ENCODE peak calls at places on chromosomes 12 and 14, in eight cellular contexts. One of them, this sample, is unnamed.
A peak's percentile ranks its signal among the peaks of the same experiment; 100 is the strongest.

GRCh38 chr12:102484017-102484731 is 3.8 kb upstream of the IGF1 start:
- DNase-seq in stomach: peak; percentile 52
- DNase-seq in A549: peak; percentile 55
- DNase-seq in sigmoid colon: peak; percentile 76
- DNase-seq in GM23248: peak; percentile 81
- DNase-seq in heart right ventricle: peak; percentile 44
- DNase-seq in effector memory CD4-positive, alpha-beta T cell: no peak
- DNase-seq in transverse colon: peak; percentile 54
- DNase-seq in this sample: peak; percentile 31

GRCh38 chr14:78701246-78701645 is 531.1 kb downstream of the NRXN3 start:
- DNase-seq in heart right ventricle: no peak
- DNase-seq in effector memory CD4-positive, alpha-beta T cell: no peak
- DNase-seq in sigmoid colon: no peak
- DNase-seq in stomach: no peak
- DNase-seq in transverse colon: no peak
- DNase-seq in A549: no peak
- DNase-seq in GM23248: peak; percentile 66
- DNase-seq in this sample: no peak

GRCh38 chr14:64755661-64756265 is 51.5 kb downstream of the PLEKHG3 start:
- DNase-seq in effector memory CD4-positive, alpha-beta T cell: peak; percentile 86
- DNase-seq in stomach: no peak
- DNase-seq in A549: no peak
- DNase-seq in transverse colon: peak; percentile 81
- DNase-seq in sigmoid colon: no peak
- DNase-seq in heart right ventricle: no peak
- DNase-seq in GM23248: peak; percentile 51
- DNase-seq in this sample: peak; percentile 63

GRCh38 chr12:123900898-123901376 is 71.7 kb downstream of the CCDC92 start:
- DNase-seq in stomach: no peak
- DNase-seq in sigmoid colon: no peak
- DNase-seq in transverse colon: no peak
- DNase-seq in effector memory CD4-positive, alpha-beta T cell: no peak
- DNase-seq in GM23248: no peak
- DNase-seq in A549: no peak
- DNase-seq in heart right ventricle: no peak
- DNase-seq in this sample: no peak

GRCh38 chr12:26126340-26127284 is 1.8 kb upstream of the BHLHE41 start:
- DNase-seq in heart right ventricle: peak; percentile 87
- DNase-seq in transverse colon: peak; percentile 87
- DNase-seq in sigmoid colon: peak; percentile 96
- DNase-seq in A549: peak; percentile 78
- DNase-seq in effector memory CD4-positive, alpha-beta T cell: no peak
- DNase-seq in GM23248: peak; percentile 94
- DNase-seq in stomach: peak; percentile 86
- DNase-seq in this sample: no peak

GRCh38 chr12:102423447-102423846 is 56.9 kb downstream of the IGF1 start:
- DNase-seq in sigmoid colon: no peak
- DNase-seq in heart right ventricle: no peak
- DNase-seq in effector memory CD4-positive, alpha-beta T cell: no peak
- DNase-seq in transverse colon: no peak
- DNase-seq in stomach: no peak
- DNase-seq in GM23248: peak; percentile 41
- DNase-seq in A549: no peak
- DNase-seq in this sample: no peak

GRCh38 chr12:7868391-7868790 is 4.3 kb downstream of the SLC2A14 start:
- DNase-seq in sigmoid colon: no peak
- DNase-seq in GM23248: peak; percentile 65
- DNase-seq in transverse colon: no peak
- DNase-seq in stomach: no peak
- DNase-seq in heart right ventricle: no peak
- DNase-seq in A549: no peak
- DNase-seq in effector memory CD4-positive, alpha-beta T cell: no peak
- DNase-seq in this sample: no peak

GRCh38 chr12:130818381-130819247 is 20.4 kb downstream of the STX2 start:
- DNase-seq in transverse colon: peak; percentile 78
- DNase-seq in effector memory CD4-positive, alpha-beta T cell: peak; percentile 50
- DNase-seq in GM23248: peak; percentile 62
- DNase-seq in A549: peak; percentile 91
- DNase-seq in stomach: peak; percentile 80
- DNase-seq in heart right ventricle: peak; percentile 46
- DNase-seq in sigmoid colon: peak; percentile 79
- DNase-seq in this sample: peak; percentile 77

GRCh38 chr12:117526756-117527479 is 165.5 kb upstream of the NOS1 start:
- DNase-seq in transverse colon: no peak
- DNase-seq in sigmoid colon: no peak
- DNase-seq in stomach: no peak
- DNase-seq in A549: no peak
- DNase-seq in GM23248: no peak
- DNase-seq in heart right ventricle: no peak
- DNase-seq in effector memory CD4-positive, alpha-beta T cell: no peak
- DNase-seq in this sample: no peak

GRCh38 chr12:1915082-1915968 is 3.1 kb downstream of the CACNA2D4 start:
- DNase-seq in transverse colon: no peak
- DNase-seq in stomach: peak; percentile 17
- DNase-seq in GM23248: no peak
- DNase-seq in effector memory CD4-positive, alpha-beta T cell: no peak
- DNase-seq in sigmoid colon: peak; percentile 48
- DNase-seq in heart right ventricle: no peak
- DNase-seq in A549: no peak
- DNase-seq in this sample: no peak

GRCh38 chr12:13044859-13045384 is 741 bp downstream of the FAM234B start:
- DNase-seq in heart right ventricle: no peak
- DNase-seq in A549: no peak
- DNase-seq in sigmoid colon: no peak
- DNase-seq in GM23248: peak; percentile 51
- DNase-seq in effector memory CD4-positive, alpha-beta T cell: no peak
- DNase-seq in stomach: no peak
- DNase-seq in transverse colon: no peak
- DNase-seq in this sample: no peak

GRCh38 chr12:77097846-77098245 is 32.5 kb upstream of the E2F7 start:
- DNase-seq in A549: no peak
- DNase-seq in sigmoid colon: no peak
- DNase-seq in stomach: no peak
- DNase-seq in heart right ventricle: no peak
- DNase-seq in GM23248: no peak
- DNase-seq in transverse colon: no peak
- DNase-seq in effector memory CD4-positive, alpha-beta T cell: no peak
- DNase-seq in this sample: no peak

GRCh38 chr14:100140452-100141132 is 18.9 kb downstream of the DEGS2 start:
- DNase-seq in transverse colon: no peak
- DNase-seq in A549: no peak
- DNase-seq in sigmoid colon: no peak
- DNase-seq in GM23248: no peak
- DNase-seq in stomach: peak; percentile 51
- DNase-seq in effector memory CD4-positive, alpha-beta T cell: no peak
- DNase-seq in heart right ventricle: no peak
- DNase-seq in this sample: no peak

GRCh38 chr12:100187068-100187467 is 13.5 kb upstream of the ACTR6 start:
- DNase-seq in A549: no peak
- DNase-seq in effector memory CD4-positive, alpha-beta T cell: no peak
- DNase-seq in GM23248: no peak
- DNase-seq in transverse colon: no peak
- DNase-seq in heart right ventricle: no peak
- DNase-seq in sigmoid colon: no peak
- DNase-seq in stomach: no peak
- DNase-seq in this sample: no peak

GRCh38 chr14:68585690-68586089 is 207.2 kb downstream of the ZFP36L1 start:
- DNase-seq in stomach: no peak
- DNase-seq in sigmoid colon: no peak
- DNase-seq in effector memory CD4-positive, alpha-beta T cell: no peak
- DNase-seq in transverse colon: no peak
- DNase-seq in GM23248: peak; percentile 76
- DNase-seq in heart right ventricle: no peak
- DNase-seq in A549: no peak
- DNase-seq in this sample: no peak
- H3K4me1 ChIP-seq in stomach: peaks cover 10% of the 10 kb centered on the region
- H3K4me1 ChIP-seq in sigmoid colon: peaks cover 53% of the 10 kb centered on the region
- H3K4me1 ChIP-seq in effector memory CD4-positive, alpha-beta T cell: no peaks in the 10 kb centered on the region
- H3K4me1 ChIP-seq in transverse colon: peaks cover 24% of the 10 kb centered on the region
- H3K4me1 ChIP-seq in GM23248: peaks cover 45% of the 10 kb centered on the region
- H3K4me1 ChIP-seq in heart right ventricle: peaks cover 54% of the 10 kb centered on the region
- H3K4me1 ChIP-seq in A549: peaks cover 11% of the 10 kb centered on the region
- H3K4me1 ChIP-seq in this sample: no peaks in the 10 kb centered on the region

GRCh38 chr12:50017047-50017446 is 8.2 kb downstream of the RACGAP1 start:
- DNase-seq in GM23248: peak; percentile 96
- DNase-seq in A549: no peak
- DNase-seq in sigmoid colon: peak; percentile 92
- DNase-seq in effector memory CD4-positive, alpha-beta T cell: no peak
- DNase-seq in stomach: peak; percentile 51
- DNase-seq in heart right ventricle: peak; percentile 72
- DNase-seq in transverse colon: peak; percentile 47
- DNase-seq in this sample: no peak
- H3K4me3 ChIP-seq in GM23248: peak overlapping the region; percentile 52
- H3K4me3 ChIP-seq in A549: no peak overlapping the region
- H3K4me3 ChIP-seq in sigmoid colon: no peak overlapping the region
- H3K4me3 ChIP-seq in effector memory CD4-positive, alpha-beta T cell: no peak overlapping the region
- H3K4me3 ChIP-seq in stomach: no peak overlapping the region
- H3K4me3 ChIP-seq in heart right ventricle: no peak overlapping the region
- H3K4me3 ChIP-seq in transverse colon: no peak overlapping the region
- H3K4me3 ChIP-seq in this sample: no peak overlapping the region

GRCh38 chr12:93243382-93243688 is 134.4 kb upstream of the NUDT4 start:
- DNase-seq in heart right ventricle: no peak
- DNase-seq in effector memory CD4-positive, alpha-beta T cell: no peak
- DNase-seq in transverse colon: no peak
- DNase-seq in A549: no peak
- DNase-seq in stomach: no peak
- DNase-seq in sigmoid colon: no peak
- DNase-seq in GM23248: no peak
- DNase-seq in this sample: no peak

GRCh38 chr12:93244514-93245077 is 133.1 kb upstream of the NUDT4 start:
- DNase-seq in sigmoid colon: no peak
- DNase-seq in effector memory CD4-positive, alpha-beta T cell: no peak
- DNase-seq in transverse colon: no peak
- DNase-seq in GM23248: no peak
- DNase-seq in heart right ventricle: no peak
- DNase-seq in A549: no peak
- DNase-seq in stomach: no peak
- DNase-seq in this sample: no peak

GRCh38 chr12:93245543-93245942 is 132.2 kb upstream of the NUDT4 start:
- DNase-seq in A549: no peak
- DNase-seq in heart right ventricle: no peak
- DNase-seq in transverse colon: peak; percentile 41
- DNase-seq in GM23248: no peak
- DNase-seq in stomach: no peak
- DNase-seq in sigmoid colon: no peak
- DNase-seq in effector memory CD4-positive, alpha-beta T cell: no peak
- DNase-seq in this sample: no peak

GRCh38 chr12:93243689-93244513 is 133.8 kb upstream of the NUDT4 start:
- DNase-seq in stomach: no peak
- DNase-seq in transverse colon: peak; percentile 56
- DNase-seq in sigmoid colon: peak; percentile 73
- DNase-seq in heart right ventricle: peak; percentile 17
- DNase-seq in GM23248: peak; percentile 84
- DNase-seq in effector memory CD4-positive, alpha-beta T cell: no peak
- DNase-seq in A549: no peak
- DNase-seq in this sample: peak; percentile 28

DNA sequence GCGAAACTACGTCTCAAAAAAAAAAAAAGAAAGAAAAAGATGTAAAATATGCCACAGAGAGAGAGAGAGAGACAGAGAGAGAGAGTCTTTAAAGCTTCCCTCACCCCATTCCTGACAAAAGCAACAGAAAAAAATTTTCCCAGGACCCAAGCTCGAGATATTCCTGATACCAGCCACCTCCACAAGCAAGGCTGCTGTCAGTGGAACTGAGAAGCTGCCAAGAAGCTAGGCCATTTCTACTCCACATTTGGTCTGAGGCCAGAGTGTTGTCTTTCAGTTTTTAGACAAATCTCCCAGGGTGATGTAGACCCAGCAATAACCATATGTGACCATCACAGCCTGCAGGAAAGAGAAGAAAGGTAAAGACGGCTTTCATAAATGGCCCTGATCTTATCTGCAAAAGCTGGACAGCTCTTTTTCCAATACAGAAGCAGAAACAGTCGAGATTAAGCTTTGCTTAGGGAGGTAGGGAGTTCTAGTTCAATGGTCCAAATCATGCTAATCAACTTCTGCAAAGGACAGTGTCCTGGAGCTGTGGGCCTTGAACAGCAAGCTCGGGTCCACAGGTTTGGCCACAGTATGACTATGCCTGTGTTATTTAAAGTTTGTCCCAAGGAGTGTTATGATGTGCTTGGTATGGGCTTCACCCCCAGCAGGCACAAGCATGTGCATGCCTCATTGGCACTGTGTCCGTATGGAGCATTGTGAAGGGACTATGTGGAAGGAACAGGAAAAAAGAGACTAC is 130.2 kb upstream of the NUDT4 start:
- DNase-seq in GM23248: no peak
- DNase-seq in effector memory CD4-positive, alpha-beta T cell: no peak
- DNase-seq in A549: no peak
- DNase-seq in stomach: no peak
- DNase-seq in heart right ventricle: peak; percentile 32
- DNase-seq in sigmoid colon: no peak
- DNase-seq in transverse colon: no peak
- DNase-seq in this sample: no peak
- H3K4me1 ChIP-seq in GM23248: peaks cover 20% of the 10 kb centered on the region
- H3K4me1 ChIP-seq in effector memory CD4-positive, alpha-beta T cell: no peaks in the 10 kb centered on the region
- H3K4me1 ChIP-seq in A549: peaks cover 11% of the 10 kb centered on the region
- H3K4me1 ChIP-seq in stomach: peaks cover 4% of the 10 kb centered on the region
- H3K4me1 ChIP-seq in heart right ventricle: peaks cover 27% of the 10 kb centered on the region
- H3K4me1 ChIP-seq in sigmoid colon: peaks cover 15% of the 10 kb centered on the region
- H3K4me1 ChIP-seq in transverse colon: peaks cover 20% of the 10 kb centered on the region
- H3K4me1 ChIP-seq in this sample: peaks cover 31% of the 10 kb centered on the region

GRCh38 chr12:110104188-110104969 is 19.8 kb upstream of the IFT81 start:
- DNase-seq in A549: no peak
- DNase-seq in sigmoid colon: peak; percentile 66
- DNase-seq in effector memory CD4-positive, alpha-beta T cell: no peak
- DNase-seq in stomach: no peak
- DNase-seq in transverse colon: no peak
- DNase-seq in GM23248: peak; percentile 22
- DNase-seq in heart right ventricle: no peak
- DNase-seq in this sample: no peak
- H3K4me3 ChIP-seq in A549: no peak overlapping the region
- H3K4me3 ChIP-seq in sigmoid colon: no peak overlapping the region
- H3K4me3 ChIP-seq in effector memory CD4-positive, alpha-beta T cell: no peak overlapping the region
- H3K4me3 ChIP-seq in stomach: no peak overlapping the region
- H3K4me3 ChIP-seq in transverse colon: no peak overlapping the region
- H3K4me3 ChIP-seq in GM23248: no peak overlapping the region
- H3K4me3 ChIP-seq in heart right ventricle: no peak overlapping the region
- H3K4me3 ChIP-seq in this sample: no peak overlapping the region

This sample was measured in CD8-positive, alpha-beta memory T cell.